ENCODE peak calls at places on chromosomes 6 and 20, in eight cellular contexts. C is Panc1; S is left ventricle myocardium inferior; R is heart left ventricle; L is keratinocyte; I is H9; A is CD4-positive, alpha-beta T cell; D is IMR-90. V is an unnamed sample.

GRCh38 chr20:51284871-51285270 is 257.6 kb downstream of the NFATC2 start:
- DNase-seq in C (no peak), S (no peak), R (no peak), L (no peak), I (no peak), A (no peak), D (no peak), V (no peak)

GRCh38 chr6:150813319-150813992 is 52.0 kb upstream of the MTHFD1L start:
- DNase-seq in C (no peak), S (no peak), R (no peak), L (no peak), I (no peak), A (no peak), D (peak), V (no peak)

GRCh38 chr6:111710439-111710838 is 104.8 kb upstream of the TRAF3IP2 start:
- DNase-seq in C (no peak), S (no peak), R (no peak), L (no peak), I (no peak), A (no peak), D (no peak), V (no peak)

GRCh38 chr6:87628424-87628823 is 38.5 kb downstream of the ORC3 start:
- DNase-seq in C (no peak), S (no peak), R (no peak), L (no peak), I (no peak), A (no peak), D (no peak), V (no peak)

GRCh38 chr6:45076217-45076616 is 251.9 kb upstream of the RUNX2 start:
- DNase-seq in C (no peak), S (no peak), R (no peak), L (no peak), I (no peak), A (no peak), D (peak), V (no peak)

GRCh38 chr20:884983-885952 is 30.9 kb downstream of the ANGPT4 start:
- DNase-seq in C (no peak), S (peak), R (peak), L (no peak), I (peak), A (no peak), D (peak), V (peak)

GRCh38 chr6:163319609-163320366 is 94.7 kb upstream of the QKI start:
- DNase-seq in C (no peak), S (no peak), R (no peak), L (no peak), I (no peak), A (no peak), D (no peak), V (no peak)

GRCh38 chr6:149221774-149222070 is 95.8 kb upstream of the TAB2 start:
- DNase-seq in C (no peak), S (no peak), R (no peak), L (no peak), I (no peak), A (no peak), D (peak), V (no peak)

GRCh38 chr6:159002432-159003160 is 2.6 kb upstream of the RSPH3 start:
- DNase-seq in C (peak), S (no peak), R (no peak), L (no peak), I (no peak), A (no peak), D (peak), V (no peak)

GRCh38 chr6:156579564-156579963 is 197.6 kb upstream of the ARID1B start:
- DNase-seq in C (no peak), S (no peak), R (no peak), L (no peak), I (no peak), A (no peak), D (no peak), V (no peak)

GRCh38 chr6:142334294-142334693 is 32.5 kb downstream of the ADGRG6 start:
- DNase-seq in C (no peak), S (no peak), R (no peak), L (no peak), I (no peak), A (no peak), D (no peak), V (no peak)

GRCh38 chr20:33947709-33948295 is 45.9 kb upstream of the RALY start:
- DNase-seq in C (peak), S (no peak), R (no peak), L (peak), I (peak), A (peak), D (peak), V (no peak)

GRCh38 chr6:448296-449056 is 56.9 kb downstream of the IRF4 start:
- DNase-seq in C (no peak), S (no peak), R (no peak), L (no peak), I (peak), A (no peak), D (no peak), V (peak)

GRCh38 chr20:10239954-10240353 is 21.3 kb downstream of the SNAP25 start:
- DNase-seq in C (no peak), S (no peak), R (no peak), L (no peak), I (no peak), A (no peak), D (peak), V (peak)

GRCh38 chr6:153976921-153977693 is 61.9 kb upstream of the OPRM1 start:
- DNase-seq in C (no peak), S (no peak), R (no peak), L (no peak), I (no peak), A (no peak), D (no peak), V (no peak)

GRCh38 chr6:142902636-142903053 is 42.3 kb downstream of the HIVEP2 start:
- DNase-seq in C (peak), S (peak), R (peak), L (peak), I (no peak), A (peak), D (peak), V (peak)

GRCh38 chr6:42177514-42178364 is 4.6 kb downstream of the GUCA1A start:
- DNase-seq in C (no peak), S (no peak), R (peak), L (no peak), I (peak), A (peak), D (no peak), V (no peak)

GRCh38 chr6:113352029-113352801 is 504.9 kb upstream of the MARCKS start:
- DNase-seq in C (peak), S (no peak), R (no peak), L (peak), I (no peak), A (no peak), D (peak), V (no peak)

DNA sequence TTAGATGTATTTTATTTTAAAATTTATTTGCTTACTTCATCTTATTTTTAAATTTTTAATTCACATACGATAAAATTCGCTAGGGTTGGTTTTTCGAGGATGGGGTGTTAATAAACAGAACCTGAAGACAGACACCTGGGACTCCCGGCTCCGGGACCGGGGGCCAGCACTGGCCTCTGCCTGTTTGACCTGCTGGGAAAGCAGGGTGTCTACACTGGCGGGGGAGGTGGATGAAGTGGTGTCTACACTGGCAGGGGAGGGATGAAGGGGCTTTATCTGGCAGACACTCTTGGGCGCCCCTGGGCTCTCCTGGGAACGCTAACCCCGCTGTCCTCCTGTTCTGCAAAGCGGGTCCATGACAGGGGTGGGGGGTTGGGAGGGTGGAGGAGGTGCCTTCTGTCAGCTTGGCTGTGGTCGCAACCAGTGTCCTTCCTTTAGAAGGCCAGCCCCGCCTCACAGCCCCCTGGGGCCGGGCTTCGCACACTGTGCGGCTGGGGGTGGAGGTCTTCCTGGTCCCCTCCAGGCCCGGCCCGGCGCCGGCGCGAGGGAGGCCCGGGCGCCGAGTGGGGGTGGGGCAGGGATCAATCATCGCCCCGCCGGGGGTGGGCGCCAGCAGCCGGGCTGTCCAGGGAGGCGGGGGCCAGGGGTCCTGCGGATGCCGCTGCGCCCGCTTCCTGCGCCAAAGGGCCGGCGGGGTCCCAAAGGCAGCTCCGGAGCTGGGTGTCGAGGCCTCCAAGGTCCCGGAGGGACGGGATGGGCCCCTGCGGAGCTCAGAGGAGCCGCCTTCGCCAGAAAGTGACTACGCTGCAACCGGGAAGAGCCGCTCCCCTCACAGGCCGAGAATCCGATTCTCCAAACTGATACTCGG is 1.8 kb downstream of the GATA5 start:
- DNase-seq in C (no peak), S (no peak), R (no peak), L (no peak), I (peak), A (no peak), D (no peak), V (no peak)
- H3K27ac ChIP-seq in C (peak), S (no peak), R (no peak), L (no peak), I (no peak), A (no peak), D (no peak), V (no peak)

GRCh38 chr6:53487080-53487479 is 57.8 kb downstream of the GCLC start:
- DNase-seq in C (no peak), S (no peak), R (no peak), L (no peak), I (no peak), A (no peak), D (no peak), V (no peak)
- H3K27ac ChIP-seq in C (no peak), S (no peak), R (no peak), L (no peak), I (no peak), A (no peak), D (no peak), V (no peak)

GRCh38 chr20:34996243-34996984 is 40.7 kb downstream of the MYH7B start:
- DNase-seq in C (no peak), S (no peak), R (no peak), L (no peak), I (no peak), A (no peak), D (no peak), V (peak)

GRCh38 chr20:34999021-34999451 is 43.4 kb downstream of the MYH7B start:
- DNase-seq in C (no peak), S (no peak), R (peak), L (no peak), I (no peak), A (no peak), D (no peak), V (no peak)

GRCh38 chr20:34998331-34998950 is 42.8 kb downstream of the MYH7B start:
- DNase-seq in C (no peak), S (no peak), R (peak), L (no peak), I (peak), A (no peak), D (no peak), V (peak)

GRCh38 chr20:34997171-34997570 is 41.5 kb downstream of the MYH7B start:
- DNase-seq in C (no peak), S (no peak), R (no peak), L (no peak), I (peak), A (peak), D (peak), V (no peak)

GRCh38 chr20:34997774-34998173 is 42.1 kb downstream of the MYH7B start:
- DNase-seq in C (no peak), S (no peak), R (no peak), L (no peak), I (no peak), A (no peak), D (no peak), V (no peak)
- H3K27ac ChIP-seq in C (no peak), S (peak), R (no peak), L (no peak), I (no peak), A (no peak), D (no peak), V (no peak)

DNA sequence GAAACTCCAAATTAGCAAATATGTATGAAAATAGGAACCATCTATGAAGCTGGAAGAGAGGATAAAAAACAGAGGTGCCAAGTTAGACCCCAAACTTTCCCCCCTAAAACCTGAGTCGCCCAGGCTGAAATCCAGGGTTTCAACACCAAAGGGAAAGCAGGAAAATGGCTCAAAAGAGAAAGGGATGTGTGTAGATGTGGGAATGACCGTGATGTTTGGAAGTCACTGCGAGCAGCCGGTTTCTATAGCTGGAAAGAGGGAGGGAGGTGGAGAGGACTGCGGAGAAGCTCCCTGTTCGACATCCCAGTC is 4.5 kb downstream of the RING1 start:
- DNase-seq in C (no peak), S (no peak), R (no peak), L (no peak), I (no peak), A (no peak), D (no peak), V (no peak)
- H3K27ac ChIP-seq in C (peak), S (peak), R (peak), L (no peak), I (no peak), A (no peak), D (no peak), V (no peak)

DNA sequence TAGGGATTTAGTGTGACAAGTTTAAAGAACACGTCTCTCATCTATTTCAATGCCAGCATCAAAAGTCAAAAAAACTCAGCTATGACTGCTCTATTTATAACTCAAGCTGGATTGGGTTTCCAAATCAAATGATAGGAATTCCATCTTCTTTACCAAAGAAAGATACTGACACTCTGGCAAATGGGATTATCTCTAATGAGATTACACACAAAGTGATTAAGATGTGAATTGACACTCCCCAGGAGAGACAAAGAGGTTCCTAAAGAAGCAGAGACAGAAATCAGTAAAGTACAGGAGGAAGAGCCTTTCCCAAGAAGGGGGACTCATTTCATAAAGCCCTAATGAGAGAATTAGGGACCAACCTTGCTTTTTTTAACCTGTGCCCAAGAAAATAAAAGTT is 92.1 kb downstream of the ID4 start:
- DNase-seq in C (no peak), S (no peak), R (no peak), L (no peak), I (no peak), A (no peak), D (no peak), V (no peak)
- H3K27ac ChIP-seq in C (no peak), S (no peak), R (no peak), L (no peak), I (no peak), A (no peak), D (no peak), V (no peak)

V was measured in left lung.